ENCODE peak calls at places on chromosomes 7 and 10, in five cellular contexts. V is HepG2; P is stimulated activated CD4-positive, alpha-beta T cell treated with anti-CD3 and anti-CD28 coated beads, Interleukin-1b, Interleukin-23, amount 100 ng/mL, for 1 hour; F is activated CD8-positive, alpha-beta memory T cell treated with anti-CD3 and anti-CD28 coated beads, Interleukin-2, amount 50 U/mL, for 48 hours; T is AG08395. I is an unnamed sample.

GRCh38 chr10:110324805-110325280 is 20.1 kb upstream of the SMNDC1 start:
- DNase-seq in V (no peak), P (no peak), F (no peak), T (no peak), I (no peak)

GRCh38 chr7:136063337-136063666 is 86.1 kb upstream of the MTPN start:
- DNase-seq in V (no peak), P (no peak), F (no peak), T (no peak), I (no peak)

GRCh38 chr7:12570529-12571461 is at the start of gene SCIN:
- DNase-seq in V (no peak), P (no peak), F (peak), T (peak), I (no peak)

GRCh38 chr10:75137533-75138438 is 26.3 kb downstream of the SAMD8 start:
- DNase-seq in V (no peak), P (no peak), F (no peak), T (peak), I (no peak)

GRCh38 chr10:17010363-17011145 is 119.1 kb downstream of the CUBN start:
- DNase-seq in V (no peak), P (no peak), F (no peak), T (no peak), I (no peak)

GRCh38 chr7:97018775-97019535 is 5.7 kb downstream of the DLX5 start:
- DNase-seq in V (no peak), P (no peak), F (no peak), T (no peak), I (no peak)

GRCh38 chr10:102669206-102670064 is 25.2 kb downstream of the TRIM8 start:
- DNase-seq in V (peak), P (no peak), F (no peak), T (peak), I (no peak)

GRCh38 chr7:69434350-69434749 is 163.9 kb upstream of the AUTS2 start:
- DNase-seq in V (no peak), P (no peak), F (no peak), T (peak), I (no peak)

GRCh38 chr7:12769464-12769863 is 82.0 kb downstream of the ARL4A start:
- DNase-seq in V (no peak), P (no peak), F (no peak), T (no peak), I (no peak)

GRCh38 chr10:100749309-100750217 is 4.2 kb downstream of the PAX2 start:
- DNase-seq in V (no peak), P (no peak), F (no peak), T (no peak), I (no peak)

GRCh38 chr10:17199351-17199804 is 2.1 kb downstream of the TRDMT1 start:
- DNase-seq in V (no peak), P (no peak), F (no peak), T (peak), I (no peak)

GRCh38 chr7:159105845-159106614 is 38.6 kb downstream of the VIPR2 start:
- DNase-seq in V (no peak), P (no peak), F (no peak), T (no peak), I (no peak)

GRCh38 chr7:68158686-68159255 is 1162.1 kb downstream of the TYW1 start:
- DNase-seq in V (no peak), P (no peak), F (no peak), T (no peak), I (no peak)

GRCh38 chr7:16934947-16935742 is 53.4 kb upstream of the AGR3 start:
- DNase-seq in V (no peak), P (no peak), F (no peak), T (peak), I (no peak)

GRCh38 chr7:46205478-46205877 is 284.4 kb upstream of the IGFBP3 start:
- DNase-seq in V (no peak), P (no peak), F (no peak), T (no peak), I (no peak)

GRCh38 chr10:103125323-103126267 is 67.5 kb downstream of the NT5C2 start:
- DNase-seq in V (no peak), P (no peak), F (no peak), T (no peak), I (no peak)

GRCh38 chr7:140060788-140061606 is 1.8 kb downstream of the PARP12 start:
- DNase-seq in V (no peak), P (no peak), F (no peak), T (no peak), I (no peak)

GRCh38 chr7:30562498-30562897 is 32.2 kb upstream of the GARS1 start:
- DNase-seq in V (no peak), P (no peak), F (no peak), T (no peak), I (no peak)

GRCh38 chr10:62723375-62723774 is 81.1 kb upstream of the ADO start:
- DNase-seq in V (no peak), P (no peak), F (no peak), T (no peak), I (no peak)

GRCh38 chr7:107792364-107792763 is 10.7 kb downstream of the SLC26A3 start:
- DNase-seq in V (no peak), P (no peak), F (no peak), T (no peak), I (no peak)

GRCh38 chr7:50821457-50821977 is 38.8 kb upstream of the GRB10 start:
- DNase-seq in V (peak), P (no peak), F (no peak), T (no peak), I (no peak)

GRCh38 chr10:96287392-96288105 is 16.2 kb upstream of the BLNK start:
- DNase-seq in V (peak), P (no peak), F (no peak), T (no peak), I (no peak)

GRCh38 chr7:35454575-35455385 is 200.9 kb upstream of the TBX20 start:
- DNase-seq in V (no peak), P (no peak), F (no peak), T (no peak), I (no peak)

GRCh38 chr7:55171157-55171556 is 152.3 kb downstream of the EGFR start:
- DNase-seq in V (no peak), P (no peak), F (no peak), T (no peak), I (no peak)

GRCh38 chr7:148261996-148262688 is 328.4 kb upstream of the C7orf33 start:
- DNase-seq in V (no peak), P (no peak), F (no peak), T (no peak), I (no peak)

GRCh38 chr10:98423691-98424120 is 8.7 kb upstream of the PYROXD2 start:
- DNase-seq in V (peak), P (no peak), F (no peak), T (no peak), I (no peak)

GRCh38 chr10:132181691-132182425 is 4.9 kb upstream of the DPYSL4 start:
- DNase-seq in V (no peak), P (no peak), F (no peak), T (no peak), I (no peak)